ENCODE peak calls at places on chromosomes 5 and 9, in eight cellular contexts. G is MCF 10A, Z is H1, U is progenitor cell of endocrine pancreas, E is BJ, R is colonic mucosa, Y is lung, A is bronchial epithelial cell. M is an unnamed sample.

GRCh38 chr9:93807166-93808013 is 147.8 kb downstream of the BARX1 start:
- DNase-seq in R (no peak), U (no peak), G (no peak), E (no peak), A (no peak), Y (peak; percentile 14), Z (no peak), M (no peak)

GRCh38 chr9:134396825-134397224 is 70.6 kb downstream of the RXRA start:
- DNase-seq in Z (no peak), E (no peak), G (no peak), U (no peak), R (no peak), A (no peak), Y (no peak), M (no peak)

GRCh38 chr5:73654171-73654811 is 28.3 kb downstream of the ARHGEF28 start:
- DNase-seq in U (no peak), G (peak; percentile 63), Z (no peak), Y (no peak), E (no peak), R (no peak), A (peak; percentile 99), M (no peak)

GRCh38 chr9:113427629-113428028 is 17.1 kb downstream of the C9orf43 start:
- DNase-seq in A (peak; percentile 61), Y (no peak), G (peak; percentile 68), Z (no peak), U (no peak), R (no peak), E (no peak), M (no peak)

GRCh38 chr5:175873090-175873454 is 1.7 kb downstream of the CPLX2 start:
- DNase-seq in U (no peak), Y (no peak), R (no peak), A (no peak), E (no peak), Z (no peak), G (no peak), M (no peak)

GRCh38 chr5:113578091-113578490 is 64.6 kb downstream of the YTHDC2 start:
- DNase-seq in E (no peak), R (no peak), U (no peak), Y (no peak), A (peak; percentile 29), G (peak; percentile 40), Z (no peak), M (no peak)

GRCh38 chr5:171442287-171443042 is 23.0 kb downstream of the FGF18 start:
- DNase-seq in G (no peak), Y (no peak), E (no peak), U (no peak), A (no peak), R (no peak), Z (no peak), M (no peak)

GRCh38 chr9:120729796-120730195 is 15.5 kb upstream of the MEGF9 start:
- DNase-seq in E (no peak), R (no peak), U (no peak), A (no peak), Z (no peak), Y (no peak), G (no peak), M (no peak)

GRCh38 chr5:41695920-41696582 is 174.2 kb downstream of the OXCT1 start:
- DNase-seq in A (no peak), G (no peak), R (no peak), E (no peak), U (no peak), Z (no peak), Y (no peak), M (no peak)

GRCh38 chr5:53469946-53470687 is 10.3 kb upstream of the FST start:
- DNase-seq in R (no peak), U (no peak), A (peak; percentile 68), G (no peak), Z (no peak), Y (no peak), E (no peak), M (no peak)

GRCh38 chr9:37801287-37801850 is 772 bp downstream of the DCAF10 start:
- DNase-seq in G (peak; percentile 32), R (peak; percentile 37), A (peak; percentile 22), E (no peak), Z (no peak), Y (peak; percentile 39), U (peak; percentile 16), M (no peak)

GRCh38 chr5:8525835-8526234 is 656.9 kb downstream of the MTRR start:
- DNase-seq in Y (no peak), G (no peak), R (no peak), A (no peak), Z (no peak), U (no peak), E (no peak), M (no peak)

GRCh38 chr5:138504799-138505198 is 38.2 kb downstream of the ETF1 start:
- DNase-seq in A (peak; percentile 98), G (peak; percentile 99), R (no peak), U (no peak), E (no peak), Z (no peak), Y (no peak), M (no peak)

GRCh38 chr5:36607838-36608783 is 1.7 kb downstream of the SLC1A3 start:
- DNase-seq in A (peak; percentile 37), Y (no peak), U (no peak), E (no peak), Z (no peak), G (peak; percentile 70), R (no peak), M (no peak)

GRCh38 chr9:119291554-119291953 is 77.7 kb downstream of the BRINP1 start:
- DNase-seq in R (no peak), U (no peak), Y (no peak), E (no peak), G (no peak), Z (no peak), A (no peak), M (no peak)

GRCh38 chr5:14813747-14814146 is 57.8 kb downstream of the ANKH start:
- DNase-seq in R (no peak), Z (no peak), E (no peak), U (no peak), Y (no peak), G (no peak), A (no peak), M (no peak)

DNA sequence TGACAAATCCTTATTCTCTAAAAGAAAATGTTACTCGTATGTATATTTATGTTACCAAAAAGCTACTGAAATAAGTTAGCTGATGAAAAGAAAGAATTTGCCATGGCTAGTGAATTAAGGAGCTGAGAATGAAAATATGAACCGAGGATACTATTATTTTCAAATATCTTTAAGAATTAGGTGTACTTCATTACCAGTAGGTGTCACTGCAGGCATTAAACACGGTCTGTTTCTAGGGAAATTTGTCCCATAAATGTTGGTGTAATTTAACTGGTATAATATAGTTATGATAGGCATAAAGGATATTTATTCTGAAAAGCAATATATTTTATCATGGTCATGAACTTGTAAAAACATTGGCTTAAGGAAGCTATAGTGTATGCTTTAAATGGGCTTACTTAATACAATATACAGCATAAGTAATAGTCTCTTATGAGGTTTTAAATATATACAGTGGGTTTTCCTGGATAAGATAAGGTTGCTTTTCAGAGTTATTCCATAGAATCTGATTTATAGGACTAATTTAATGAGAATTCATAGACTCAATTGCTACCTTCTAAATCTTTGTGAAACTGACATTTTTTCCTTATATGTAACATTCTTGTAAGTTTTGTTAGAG is 72.4 kb upstream of the MPDZ start:
- DNase-seq in G (peak; percentile 61), A (peak; percentile 51), R (no peak), Y (no peak), U (no peak), E (no peak), Z (no peak), M (no peak)
- TF ChIP-seq CTCF in G (peak; percentile 45), A (peak; percentile 27), R (peak; percentile 9), Y (peak; percentile 5), U (peak; percentile 81), E (peak; percentile 61), Z (no peak), M (no peak)

GRCh38 chr9:129500166-129500862 is 120.6 kb downstream of the C9orf50 start:
- DNase-seq in G (no peak), U (no peak), Z (no peak), A (no peak), Y (no peak), E (no peak), R (no peak), M (no peak)
- TF ChIP-seq CTCF in G (no peak), U (no peak), Z (no peak), A (no peak), Y (no peak), E (peak; percentile 12), R (no peak), M (no peak)

GRCh38 chr5:143401253-143401845 is 2.1 kb downstream of the NR3C1 start:
- DNase-seq in U (no peak), Z (no peak), G (peak; percentile 50), Y (no peak), A (peak; percentile 18), R (no peak), E (no peak), M (no peak)

GRCh38 chr5:143403357-143403606 is 204 bp downstream of the NR3C1 start:
- DNase-seq in R (no peak), U (no peak), G (no peak), E (no peak), Z (no peak), Y (no peak), A (no peak), M (peak; percentile 34)

GRCh38 chr5:143403607-143404415 is at the start of gene NR3C1:
- DNase-seq in A (peak; percentile 48), Y (peak; percentile 88), U (peak; percentile 61), E (no peak), R (peak; percentile 81), G (peak; percentile 86), Z (no peak), M (peak; percentile 25)

GRCh38 chr5:143401846-143402463 is 1.5 kb downstream of the NR3C1 start:
- DNase-seq in Y (no peak), E (no peak), R (no peak), U (no peak), Z (no peak), A (peak; percentile 30), G (peak; percentile 64), M (no peak)

DNA sequence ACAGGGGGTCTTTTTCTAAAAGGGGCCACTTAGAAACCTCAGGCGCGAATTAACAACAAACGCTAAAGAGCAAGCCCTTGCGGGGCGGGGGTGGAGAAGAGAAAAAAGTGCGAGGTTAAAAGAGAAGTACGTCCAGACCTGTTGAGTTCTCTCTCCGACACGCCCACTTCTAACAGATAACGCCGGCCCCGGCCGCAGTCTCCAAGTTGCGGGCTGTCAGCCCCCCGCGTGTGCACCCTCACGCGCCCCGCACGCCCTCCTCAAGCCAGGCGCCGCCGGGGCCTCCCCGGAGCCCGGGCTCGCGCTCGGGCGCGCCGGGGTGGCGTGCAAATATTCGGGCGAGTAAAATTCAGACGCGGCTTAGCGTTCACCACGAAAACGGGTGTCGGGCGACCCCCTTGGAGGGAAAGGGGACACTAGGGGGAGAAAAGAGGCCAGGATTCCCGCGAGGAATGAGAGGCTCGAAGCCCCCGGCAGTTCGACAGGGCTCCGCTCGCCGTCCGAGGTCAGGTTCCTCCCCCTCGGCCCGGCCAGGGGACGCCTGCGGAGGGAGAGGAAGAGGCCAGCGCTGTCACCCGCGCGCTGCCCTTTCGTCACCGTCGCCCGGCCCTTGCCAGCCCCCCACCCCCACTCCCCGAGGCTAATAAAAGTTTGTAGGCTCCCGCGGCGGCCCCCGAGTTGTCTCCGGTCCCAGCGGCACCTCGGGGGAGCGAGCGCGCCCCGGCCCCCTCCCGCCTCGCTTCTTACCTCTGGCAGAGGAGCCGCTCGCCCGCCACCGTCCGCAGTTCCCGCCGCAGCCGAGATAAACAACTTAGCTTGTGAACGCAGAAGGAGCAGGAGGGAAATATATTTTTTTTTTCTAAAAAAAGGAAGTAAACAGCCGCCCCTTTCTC is 776 bp downstream of the NR3C1 start:
- DNase-seq in Z (no peak), Y (peak; percentile 58), R (peak; percentile 59), A (peak; percentile 41), G (peak; percentile 78), E (no peak), U (peak; percentile 27), M (peak; percentile 37)
- TF ChIP-seq CTCF in Z (no peak), Y (no peak), R (no peak), A (no peak), G (no peak), E (no peak), U (peak; percentile 15), M (no peak)

GRCh38 chr5:151156732-151157402 is 712 bp downstream of the ANXA6 start:
- DNase-seq in A (no peak), R (no peak), G (no peak), E (no peak), Y (no peak), U (no peak), Z (no peak), M (no peak)
- TF ChIP-seq CTCF in A (no peak), R (no peak), G (no peak), E (peak; percentile 21), Y (no peak), U (peak; percentile 4), Z (no peak), M (no peak)